ENCODE peak calls at places on chromosomes 6 and 20, in eight cellular contexts. Z is fibroblast of lung, Y is IMR-90, R is progenitor cell of endocrine pancreas, E is uterus, I is H9, A is HFFc6, K is upper lobe of right lung. P is an unnamed sample.

GRCh38 chr20:52047811-52048302 is 143.7 kb downstream of the ZFP64 start:
- DNase-seq in Z (peak), Y (peak), R (no peak), E (no peak), I (peak), A (no peak), K (no peak), P (no peak)

GRCh38 chr6:4313044-4313686 is 177.8 kb upstream of the ECI2 start:
- DNase-seq in Z (peak), Y (peak), R (no peak), E (peak), I (peak), A (peak), K (no peak), P (no peak)

GRCh38 chr20:21396045-21396893 is 1.1 kb downstream of the NKX2-4 start:
- DNase-seq in Z (no peak), Y (no peak), R (no peak), E (no peak), I (no peak), A (no peak), K (peak), P (no peak)

GRCh38 chr20:17613328-17614175 is 43.7 kb downstream of the DSTN start:
- DNase-seq in Z (no peak), Y (no peak), R (no peak), E (no peak), I (peak), A (no peak), K (peak), P (no peak)

GRCh38 chr6:17957488-17957887 is 29.9 kb downstream of the KIF13A start:
- DNase-seq in Z (peak), Y (peak), R (no peak), E (no peak), I (no peak), A (no peak), K (no peak), P (no peak)

GRCh38 chr6:38570750-38571149 is 69.0 kb downstream of the BTBD9 start:
- DNase-seq in Z (peak), Y (peak), R (no peak), E (no peak), I (no peak), A (peak), K (no peak), P (no peak)

GRCh38 chr6:36735110-36735971 is 37.7 kb downstream of the RAB44 start:
- DNase-seq in Z (peak), Y (peak), R (no peak), E (peak), I (no peak), A (peak), K (peak), P (no peak)

GRCh38 chr6:150001295-150001990 is 23.9 kb downstream of the RAET1L start:
- DNase-seq in Z (no peak), Y (no peak), R (no peak), E (no peak), I (no peak), A (no peak), K (no peak), P (no peak)

GRCh38 chr20:58852559-58853271 is at the start of gene GNAS:
- DNase-seq in Z (peak), Y (peak), R (peak), E (peak), I (peak), A (peak), K (peak), P (no peak)

DNA sequence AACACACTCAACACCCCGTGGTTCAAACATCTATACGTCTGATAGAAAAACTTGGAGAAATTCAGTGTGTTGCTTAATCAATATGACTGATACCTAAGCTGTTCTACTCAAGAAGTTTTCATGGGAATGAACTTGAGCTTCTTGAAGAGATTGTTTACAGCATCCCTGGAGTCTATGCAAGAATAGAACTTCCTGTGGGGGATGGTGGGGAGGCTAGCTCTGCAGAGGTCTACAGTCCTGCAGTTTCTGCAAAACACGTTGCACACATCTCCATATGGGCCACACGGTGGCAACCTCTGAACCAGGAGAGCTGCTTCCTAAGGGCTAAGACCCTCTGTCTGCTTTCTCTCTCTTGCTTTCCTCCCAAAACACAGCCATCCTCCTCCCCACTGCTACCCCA is 32.7 kb upstream of the FANCE start:
- DNase-seq in Z (peak), Y (peak), R (no peak), E (no peak), I (no peak), A (peak), K (no peak), P (no peak)
- TF ChIP-seq CTCF in Z (peak), Y (peak), R (peak), E (no peak), I (peak), A (peak), K (no peak), P (peak)

DNA sequence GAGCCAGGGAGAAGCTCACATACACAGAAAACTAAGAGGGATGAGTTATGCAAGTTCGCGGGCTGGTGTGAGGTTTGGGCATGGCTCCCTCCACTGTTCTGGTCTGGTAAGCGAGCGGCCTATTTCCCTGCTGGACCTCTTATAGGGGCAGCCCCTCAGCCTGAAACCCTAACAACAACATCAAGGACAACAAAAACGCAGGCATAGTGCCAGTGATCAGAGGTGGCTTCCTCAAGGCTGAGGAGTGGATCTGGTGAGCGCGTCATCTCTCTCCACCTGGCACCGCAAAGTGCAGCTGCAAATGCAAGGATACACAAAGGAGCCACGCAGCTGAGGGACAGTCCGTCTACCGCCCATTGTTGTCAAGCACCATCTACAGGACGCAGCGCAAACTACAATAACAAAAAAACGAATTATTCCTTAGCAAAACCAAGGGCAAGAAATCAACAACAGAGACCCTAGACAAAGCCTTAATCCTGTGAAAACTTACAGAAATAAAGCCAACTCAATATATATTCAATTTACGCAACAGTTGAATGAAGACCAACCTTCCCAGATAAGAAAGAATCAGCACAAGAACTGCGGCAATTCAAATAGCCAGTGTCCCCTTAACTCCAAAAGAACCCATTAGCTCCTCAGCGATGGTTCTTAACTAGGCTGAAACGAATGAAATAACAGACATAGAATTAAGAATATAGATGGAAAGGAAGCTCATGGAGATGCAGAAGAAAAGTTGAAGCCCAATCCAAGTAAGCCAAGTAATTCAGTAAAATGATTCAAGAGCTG is 9.2 kb upstream of the DEFB110 start:
- DNase-seq in Z (peak), Y (peak), R (no peak), E (no peak), I (peak), A (no peak), K (no peak), P (no peak)
- TF ChIP-seq CTCF in Z (peak), Y (peak), R (peak), E (no peak), I (peak), A (no peak), K (no peak), P (peak)

GRCh38 chr20:8020314-8021079 is 936 bp upstream of the TMX4 start:
- DNase-seq in Z (no peak), Y (no peak), R (no peak), E (no peak), I (no peak), A (no peak), K (no peak), P (no peak)

GRCh38 chr20:8018928-8019177 is 708 bp downstream of the TMX4 start:
- DNase-seq in Z (peak), Y (peak), R (no peak), E (peak), I (no peak), A (no peak), K (no peak), P (no peak)

GRCh38 chr20:8021541-8022269 is 2.1 kb upstream of the TMX4 start:
- DNase-seq in Z (no peak), Y (no peak), R (no peak), E (no peak), I (no peak), A (no peak), K (no peak), P (no peak)

GRCh38 chr20:8019998-8020247 is 362 bp upstream of the TMX4 start:
- DNase-seq in Z (no peak), Y (no peak), R (no peak), E (no peak), I (no peak), A (no peak), K (no peak), P (no peak)

DNA sequence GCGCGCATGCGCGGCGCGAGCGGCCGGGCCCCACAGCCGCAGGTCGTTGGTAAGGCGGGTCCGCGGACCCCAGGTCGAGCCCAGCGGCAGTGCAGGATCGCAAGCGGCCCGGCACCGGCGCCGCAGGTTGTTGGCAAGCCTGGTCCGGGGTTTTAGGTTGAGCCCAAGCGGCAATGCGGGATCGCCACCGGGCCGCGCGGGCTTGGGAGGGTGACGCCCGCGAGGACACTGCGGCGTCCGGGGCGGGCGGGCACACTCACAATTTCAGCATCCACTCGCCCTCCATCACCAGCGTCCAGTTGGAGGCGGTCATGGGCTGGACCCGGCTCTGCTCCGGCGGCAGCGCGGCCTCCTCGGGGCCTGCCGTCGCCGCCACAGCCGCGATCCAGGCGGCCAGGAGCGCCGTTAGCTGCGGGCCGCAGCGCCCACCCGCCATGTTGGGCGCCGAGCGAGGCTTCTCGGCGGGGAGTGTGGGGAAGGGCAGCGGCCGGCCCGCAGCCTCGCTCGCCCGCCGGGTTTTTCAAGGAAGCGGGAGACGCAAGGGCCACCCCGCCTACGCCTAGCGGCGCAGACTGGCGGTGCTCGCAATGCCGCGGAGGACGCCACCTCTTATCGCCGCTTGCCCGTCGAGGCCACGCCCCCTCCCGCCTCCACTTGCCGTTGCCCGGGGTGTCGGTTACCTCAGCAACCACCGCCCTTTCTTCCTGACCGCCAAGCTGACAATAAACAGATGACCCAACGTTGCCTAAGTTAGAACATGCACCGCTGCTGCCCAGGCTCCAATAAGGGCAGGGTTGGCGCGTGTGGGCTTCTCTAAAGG is at the start of gene TMX4:
- DNase-seq in Z (peak), Y (peak), R (peak), E (peak), I (peak), A (peak), K (peak), P (peak)
- TF ChIP-seq CTCF in Z (peak), Y (peak), R (peak), E (peak), I (peak), A (peak), K (peak), P (peak)

GRCh38 chr6:57190140-57190539 is 18.0 kb downstream of the BAG2 start:
- DNase-seq in Z (peak), Y (peak), R (no peak), E (no peak), I (no peak), A (peak), K (no peak), P (no peak)
- TF ChIP-seq CTCF in Z (peak), Y (peak), R (no peak), E (peak), I (no peak), A (peak), K (peak), P (peak)

P was measured in type B pancreatic cell.